ENCODE peak calls at places on chromosomes 3 and 15, in seven cellular contexts. L is GM10248, V is endothelial cell, Y is HepG2, G is prostate gland, S is cardiac fibroblast, D is HCT116. O is an unnamed sample.

GRCh38 chr15:20340931-20341661 is 200.5 kb downstream of the GOLGA6L6 start:
- DNase-seq in L (peak; percentile 54), V (peak; percentile 41), Y (no peak), G (peak; percentile 59), S (peak; percentile 36), D (no peak), O (peak; percentile 69)

GRCh38 chr15:52069559-52069958 is 43.0 kb downstream of the BCL2L10 start:
- DNase-seq in L (no peak), V (no peak), Y (peak; percentile 57), G (no peak), S (no peak), D (no peak), O (no peak)

GRCh38 chr3:52670621-52671521 is 14.8 kb downstream of the PBRM1 start:
- DNase-seq in L (peak; percentile 35), V (no peak), Y (peak; percentile 32), G (no peak), S (peak; percentile 98), D (peak; percentile 96), O (peak; percentile 46)

GRCh38 chr3:192825657-192826200 is 91.9 kb downstream of the MB21D2 start:
- DNase-seq in L (no peak), V (no peak), Y (peak; percentile 28), G (no peak), S (peak; percentile 69), D (no peak), O (no peak)

GRCh38 chr3:61181874-61182273 is 69.4 kb downstream of the FHIT start:
- DNase-seq in L (peak; percentile 67), V (no peak), Y (peak; percentile 52), G (no peak), S (peak; percentile 3), D (peak; percentile 76), O (peak; percentile 58)

GRCh38 chr3:18809640-18810305 is 338.5 kb upstream of the KCNH8 start:
- DNase-seq in L (no peak), V (no peak), Y (no peak), G (no peak), S (peak; percentile 11), D (no peak), O (no peak)

GRCh38 chr15:64249842-64250575 is 87.2 kb upstream of the PPIB start:
- DNase-seq in L (no peak), V (no peak), Y (no peak), G (peak; percentile 10), S (no peak), D (no peak), O (no peak)

GRCh38 chr15:73584699-73585420 is 48.3 kb downstream of the NPTN start:
- DNase-seq in L (no peak), V (no peak), Y (no peak), G (no peak), S (no peak), D (no peak), O (no peak)

GRCh38 chr15:89665449-89666146 is 10.3 kb upstream of the KIF7 start:
- DNase-seq in L (peak; percentile 58), V (peak; percentile 66), Y (no peak), G (peak; percentile 18), S (peak; percentile 68), D (no peak), O (peak; percentile 78)

GRCh38 chr15:73865904-73866303 is 7.5 kb upstream of the TBC1D21 start:
- DNase-seq in L (no peak), V (no peak), Y (no peak), G (no peak), S (no peak), D (no peak), O (no peak)

GRCh38 chr3:8827641-8828040 is 58.2 kb upstream of the OXTR start:
- DNase-seq in L (no peak), V (no peak), Y (no peak), G (no peak), S (no peak), D (no peak), O (no peak)

GRCh38 chr15:100189849-100190248 is 151.9 kb downstream of the ADAMTS17 start:
- DNase-seq in L (no peak), V (no peak), Y (no peak), G (no peak), S (no peak), D (no peak), O (no peak)

GRCh38 chr3:68239542-68239941 is 585.1 kb upstream of the SUCLG2 start:
- DNase-seq in L (no peak), V (no peak), Y (no peak), G (no peak), S (no peak), D (no peak), O (no peak)

GRCh38 chr15:43133429-43134156 is at the start of gene TMEM62:
- DNase-seq in L (peak; percentile 96), V (peak; percentile 47), Y (peak; percentile 77), G (peak; percentile 69), S (peak; percentile 47), D (peak; percentile 76), O (peak; percentile 95)

GRCh38 chr3:128069271-128069670 is 17.0 kb downstream of the SEC61A1 start:
- DNase-seq in L (no peak), V (no peak), Y (no peak), G (no peak), S (no peak), D (no peak), O (no peak)

GRCh38 chr3:129855454-129856419 is 37.8 kb downstream of the TMCC1 start:
- DNase-seq in L (no peak), V (no peak), Y (no peak), G (no peak), S (peak; percentile 66), D (peak; percentile 4), O (no peak)

GRCh38 chr3:157606392-157607197 is 103.4 kb upstream of the VEPH1 start:
- DNase-seq in L (peak; percentile 51), V (peak; percentile 86), Y (peak; percentile 47), G (peak; percentile 10), S (peak; percentile 77), D (peak; percentile 54), O (peak; percentile 30)

GRCh38 chr3:12663311-12663935 is 494 bp downstream of the RAF1 start:
- DNase-seq in L (no peak), V (peak; percentile 54), Y (no peak), G (peak; percentile 52), S (no peak), D (no peak), O (no peak)

GRCh38 chr15:36371509-36371908 is 207.9 kb upstream of the CDIN1 start:
- DNase-seq in L (no peak), V (no peak), Y (no peak), G (no peak), S (no peak), D (peak; percentile 18), O (no peak)

DNA sequence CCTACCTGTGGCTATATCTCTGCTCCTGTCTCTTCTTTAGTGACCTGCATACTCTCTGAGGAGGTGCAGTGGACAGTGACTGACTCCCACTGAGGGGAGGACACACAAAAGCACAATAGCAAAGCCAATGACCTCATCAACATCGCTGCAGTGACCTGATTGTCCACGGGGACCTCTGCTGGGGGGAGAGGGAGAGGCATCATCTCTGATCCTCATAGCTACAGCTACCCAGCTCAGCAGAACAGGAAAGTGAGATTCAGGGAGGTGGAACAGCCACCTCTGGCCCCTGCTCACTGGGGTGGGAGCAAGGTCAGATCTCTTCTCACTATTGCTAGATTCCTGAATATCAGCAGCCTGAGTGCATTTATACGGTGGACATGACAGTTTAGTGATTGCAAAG is 179.2 kb downstream of the ATP10A start:
- DNase-seq in L (no peak), V (no peak), Y (no peak), G (no peak), S (no peak), D (no peak), O (no peak)
- TF ChIP-seq CTCF in L (no peak), V (no peak), Y (peak; percentile 16), G (no peak), S (no peak), D (no peak), O (no peak)

GRCh38 chr3:134079111-134079531 is 49.4 kb upstream of the SLCO2A1 start:
- DNase-seq in L (no peak), V (no peak), Y (peak; percentile 15), G (no peak), S (peak; percentile 41), D (no peak), O (no peak)
- TF ChIP-seq CTCF in L (no peak), V (no peak), Y (no peak), G (no peak), S (no peak), D (no peak), O (no peak)

DNA sequence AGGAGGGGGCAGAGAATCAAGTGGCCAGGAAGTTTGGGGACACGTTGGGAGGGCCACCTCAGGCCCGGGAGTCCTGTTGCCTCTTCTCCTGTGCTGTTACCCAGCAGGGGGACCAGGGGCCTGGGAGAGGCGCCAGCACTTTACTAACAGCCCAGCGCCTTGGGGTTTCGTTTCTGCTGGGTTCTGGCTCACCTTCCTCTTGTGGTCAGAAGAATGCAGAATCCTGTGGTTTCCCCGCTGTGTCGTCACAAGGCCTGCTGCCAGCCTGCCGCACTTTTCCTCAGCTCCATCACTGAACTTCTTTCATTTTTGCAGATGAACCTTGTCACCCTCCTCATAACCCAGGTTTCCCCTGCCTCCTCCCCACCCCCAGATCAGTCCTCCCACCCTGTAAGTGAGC is 67.7 kb downstream of the SLC30A4 start:
- DNase-seq in L (peak; percentile 61), V (no peak), Y (no peak), G (peak; percentile 66), S (peak; percentile 96), D (peak; percentile 73), O (peak; percentile 58)
- TF ChIP-seq CTCF in L (no peak), V (no peak), Y (no peak), G (no peak), S (peak; percentile 42), D (no peak), O (peak; percentile 3)

GRCh38 chr3:181727122-181728036 is 15.7 kb downstream of the SOX2 start:
- DNase-seq in L (no peak), V (peak; percentile 29), Y (no peak), G (no peak), S (no peak), D (no peak), O (no peak)

GRCh38 chr3:181725033-181725775 is 13.5 kb downstream of the SOX2 start:
- DNase-seq in L (no peak), V (no peak), Y (no peak), G (no peak), S (no peak), D (no peak), O (no peak)

GRCh38 chr3:181725830-181726229 is 14.1 kb downstream of the SOX2 start:
- DNase-seq in L (no peak), V (no peak), Y (no peak), G (no peak), S (no peak), D (no peak), O (no peak)

GRCh38 chr3:181728470-181728869 is 16.7 kb downstream of the SOX2 start:
- DNase-seq in L (no peak), V (no peak), Y (peak; percentile 11), G (no peak), S (no peak), D (no peak), O (no peak)

DNA sequence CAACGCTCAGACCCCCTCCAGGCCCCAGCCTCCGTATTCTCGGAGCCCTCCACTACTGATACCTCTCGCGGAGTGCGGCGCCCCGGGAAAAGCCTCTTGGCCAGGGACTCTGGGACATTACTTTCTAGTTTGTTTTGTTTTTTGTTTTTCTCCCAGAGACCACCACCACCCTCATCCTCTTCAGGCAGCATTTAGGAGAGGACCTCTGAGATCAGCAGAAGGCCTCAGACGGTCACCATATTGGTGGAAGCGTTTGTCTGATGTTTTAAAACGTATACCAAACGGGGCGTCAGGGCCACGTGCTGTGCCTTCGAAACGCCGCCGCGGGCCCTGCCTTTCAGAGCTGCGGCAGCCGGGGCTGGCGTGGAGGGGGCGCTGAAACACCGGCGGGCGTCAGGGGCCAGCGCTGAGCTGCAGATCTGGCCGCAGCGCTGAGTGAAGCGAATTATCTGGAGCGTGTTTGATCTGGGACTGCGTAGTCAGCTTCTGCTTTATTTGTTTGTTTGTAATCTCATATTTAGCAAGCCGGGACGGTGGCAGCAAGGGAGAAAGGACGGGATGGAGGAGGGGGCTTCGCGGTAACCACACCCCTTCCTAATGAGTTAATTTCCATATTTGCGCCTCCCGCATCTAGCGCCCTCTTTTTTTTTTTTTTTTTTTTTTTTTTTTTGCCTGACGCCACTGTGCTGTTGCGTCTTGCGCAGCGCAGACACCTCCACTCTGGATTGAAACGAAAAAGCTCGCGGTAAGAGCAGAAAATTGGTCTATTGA is 14.8 kb downstream of the SOX2 start:
- DNase-seq in L (no peak), V (peak; percentile 69), Y (no peak), G (no peak), S (no peak), D (no peak), O (no peak)
- TF ChIP-seq CTCF in L (peak; percentile 7), V (no peak), Y (no peak), G (no peak), S (no peak), D (no peak), O (no peak)